ENCODE peak calls at places on chromosome 18, in ten cellular contexts. One of them, this sample, is unnamed.
A peak's percentile ranks its signal among the peaks of the same experiment; 100 is the strongest.

GRCh38 chr18:23220355-23220754 is 85.1 kb downstream of the CABLES1 start:
- DNase-seq in NCI-H2081: no peak
- DNase-seq in AG04449: no peak
- DNase-seq in hypothalamus: no peak
- DNase-seq in body of pancreas: no peak
- DNase-seq in stimulated activated CD4-positive, alpha-beta T cell treated with anti-CD3 and anti-CD28 coated beads, Interleukin-4, amount 100 ng/mL, for 48 hours: no peak
- DNase-seq in RWPE2: no peak
- DNase-seq in neural crest cell: no peak
- DNase-seq in HEK293T: no peak
- DNase-seq in AG08395: no peak
- DNase-seq in this sample: no peak

GRCh38 chr18:57789759-57790158 is 13.4 kb downstream of the ATP8B1 start:
- DNase-seq in NCI-H2081: no peak
- DNase-seq in AG04449: no peak
- DNase-seq in hypothalamus: no peak
- DNase-seq in body of pancreas: no peak
- DNase-seq in stimulated activated CD4-positive, alpha-beta T cell treated with anti-CD3 and anti-CD28 coated beads, Interleukin-4, amount 100 ng/mL, for 48 hours: no peak
- DNase-seq in RWPE2: no peak
- DNase-seq in neural crest cell: no peak
- DNase-seq in HEK293T: no peak
- DNase-seq in AG08395: no peak
- DNase-seq in this sample: no peak

GRCh38 chr18:11411021-11411420 is 198.4 kb upstream of the SLC35G4 start:
- DNase-seq in NCI-H2081: no peak
- DNase-seq in AG04449: peak; percentile 65
- DNase-seq in hypothalamus: no peak
- DNase-seq in body of pancreas: no peak
- DNase-seq in stimulated activated CD4-positive, alpha-beta T cell treated with anti-CD3 and anti-CD28 coated beads, Interleukin-4, amount 100 ng/mL, for 48 hours: no peak
- DNase-seq in RWPE2: no peak
- DNase-seq in neural crest cell: no peak
- DNase-seq in HEK293T: no peak
- DNase-seq in AG08395: peak; percentile 40
- DNase-seq in this sample: no peak

GRCh38 chr18:63454497-63454896 is 22.3 kb upstream of the SERPINB5 start:
- DNase-seq in NCI-H2081: no peak
- DNase-seq in AG04449: no peak
- DNase-seq in hypothalamus: no peak
- DNase-seq in body of pancreas: no peak
- DNase-seq in stimulated activated CD4-positive, alpha-beta T cell treated with anti-CD3 and anti-CD28 coated beads, Interleukin-4, amount 100 ng/mL, for 48 hours: no peak
- DNase-seq in RWPE2: peak; percentile 85
- DNase-seq in neural crest cell: no peak
- DNase-seq in HEK293T: no peak
- DNase-seq in AG08395: peak; percentile 24
- DNase-seq in this sample: no peak

GRCh38 chr18:2104620-2105462 is 466.5 kb downstream of the METTL4 start:
- DNase-seq in NCI-H2081: no peak
- DNase-seq in AG04449: no peak
- DNase-seq in hypothalamus: peak; percentile 20
- DNase-seq in body of pancreas: peak; percentile 61
- DNase-seq in stimulated activated CD4-positive, alpha-beta T cell treated with anti-CD3 and anti-CD28 coated beads, Interleukin-4, amount 100 ng/mL, for 48 hours: peak; percentile 16
- DNase-seq in RWPE2: no peak
- DNase-seq in neural crest cell: peak; percentile 37
- DNase-seq in HEK293T: peak; percentile 48
- DNase-seq in AG08395: peak; percentile 60
- DNase-seq in this sample: peak; percentile 86

GRCh38 chr18:9055185-9055584 is 47.3 kb upstream of the NDUFV2 start:
- DNase-seq in NCI-H2081: peak; percentile 9
- DNase-seq in AG04449: peak; percentile 42
- DNase-seq in hypothalamus: no peak
- DNase-seq in body of pancreas: no peak
- DNase-seq in stimulated activated CD4-positive, alpha-beta T cell treated with anti-CD3 and anti-CD28 coated beads, Interleukin-4, amount 100 ng/mL, for 48 hours: no peak
- DNase-seq in RWPE2: no peak
- DNase-seq in neural crest cell: no peak
- DNase-seq in HEK293T: no peak
- DNase-seq in AG08395: peak; percentile 76
- DNase-seq in this sample: no peak

GRCh38 chr18:3794537-3795348 is 344.8 kb downstream of the TGIF1 start:
- DNase-seq in NCI-H2081: peak; percentile 35
- DNase-seq in AG04449: peak; percentile 96
- DNase-seq in hypothalamus: no peak
- DNase-seq in body of pancreas: no peak
- DNase-seq in stimulated activated CD4-positive, alpha-beta T cell treated with anti-CD3 and anti-CD28 coated beads, Interleukin-4, amount 100 ng/mL, for 48 hours: no peak
- DNase-seq in RWPE2: peak; percentile 77
- DNase-seq in neural crest cell: no peak
- DNase-seq in HEK293T: no peak
- DNase-seq in AG08395: peak; percentile 53
- DNase-seq in this sample: no peak

GRCh38 chr18:37551846-37552245 is 13.8 kb downstream of the CELF4 start:
- DNase-seq in NCI-H2081: no peak
- DNase-seq in AG04449: no peak
- DNase-seq in hypothalamus: no peak
- DNase-seq in body of pancreas: no peak
- DNase-seq in stimulated activated CD4-positive, alpha-beta T cell treated with anti-CD3 and anti-CD28 coated beads, Interleukin-4, amount 100 ng/mL, for 48 hours: no peak
- DNase-seq in RWPE2: no peak
- DNase-seq in neural crest cell: no peak
- DNase-seq in HEK293T: no peak
- DNase-seq in AG08395: no peak
- DNase-seq in this sample: no peak

GRCh38 chr18:76145968-76146367 is 349.1 kb downstream of the ZNF516 start:
- DNase-seq in NCI-H2081: peak; percentile 77
- DNase-seq in AG04449: no peak
- DNase-seq in hypothalamus: no peak
- DNase-seq in body of pancreas: no peak
- DNase-seq in stimulated activated CD4-positive, alpha-beta T cell treated with anti-CD3 and anti-CD28 coated beads, Interleukin-4, amount 100 ng/mL, for 48 hours: no peak
- DNase-seq in RWPE2: no peak
- DNase-seq in neural crest cell: no peak
- DNase-seq in HEK293T: no peak
- DNase-seq in AG08395: no peak
- DNase-seq in this sample: no peak

GRCh38 chr18:72652990-72653593 is 109.0 kb upstream of the CBLN2 start:
- DNase-seq in NCI-H2081: peak; percentile 52
- DNase-seq in AG04449: no peak
- DNase-seq in hypothalamus: no peak
- DNase-seq in body of pancreas: peak; percentile 46
- DNase-seq in stimulated activated CD4-positive, alpha-beta T cell treated with anti-CD3 and anti-CD28 coated beads, Interleukin-4, amount 100 ng/mL, for 48 hours: peak; percentile 30
- DNase-seq in RWPE2: no peak
- DNase-seq in neural crest cell: peak; percentile 59
- DNase-seq in HEK293T: peak; percentile 23
- DNase-seq in AG08395: no peak
- DNase-seq in this sample: peak; percentile 85

GRCh38 chr18:57059366-57059765 is 87.5 kb upstream of the BOD1L2 start:
- DNase-seq in NCI-H2081: no peak
- DNase-seq in AG04449: no peak
- DNase-seq in hypothalamus: no peak
- DNase-seq in body of pancreas: no peak
- DNase-seq in stimulated activated CD4-positive, alpha-beta T cell treated with anti-CD3 and anti-CD28 coated beads, Interleukin-4, amount 100 ng/mL, for 48 hours: no peak
- DNase-seq in RWPE2: no peak
- DNase-seq in neural crest cell: no peak
- DNase-seq in HEK293T: no peak
- DNase-seq in AG08395: no peak
- DNase-seq in this sample: no peak

GRCh38 chr18:38427234-38427633 is 861.6 kb upstream of the CELF4 start:
- DNase-seq in NCI-H2081: peak; percentile 64
- DNase-seq in AG04449: no peak
- DNase-seq in hypothalamus: no peak
- DNase-seq in body of pancreas: no peak
- DNase-seq in stimulated activated CD4-positive, alpha-beta T cell treated with anti-CD3 and anti-CD28 coated beads, Interleukin-4, amount 100 ng/mL, for 48 hours: no peak
- DNase-seq in RWPE2: no peak
- DNase-seq in neural crest cell: peak; percentile 1
- DNase-seq in HEK293T: peak; percentile 37
- DNase-seq in AG08395: no peak
- DNase-seq in this sample: peak; percentile 18

GRCh38 chr18:9273221-9273620 is 61.4 kb upstream of the TWSG1 start:
- DNase-seq in NCI-H2081: no peak
- DNase-seq in AG04449: no peak
- DNase-seq in hypothalamus: no peak
- DNase-seq in body of pancreas: no peak
- DNase-seq in stimulated activated CD4-positive, alpha-beta T cell treated with anti-CD3 and anti-CD28 coated beads, Interleukin-4, amount 100 ng/mL, for 48 hours: no peak
- DNase-seq in RWPE2: no peak
- DNase-seq in neural crest cell: no peak
- DNase-seq in HEK293T: no peak
- DNase-seq in AG08395: no peak
- DNase-seq in this sample: no peak

GRCh38 chr18:68847219-68847860 is 49.5 kb downstream of the CCDC102B start:
- DNase-seq in NCI-H2081: peak; percentile 26
- DNase-seq in AG04449: no peak
- DNase-seq in hypothalamus: no peak
- DNase-seq in body of pancreas: no peak
- DNase-seq in stimulated activated CD4-positive, alpha-beta T cell treated with anti-CD3 and anti-CD28 coated beads, Interleukin-4, amount 100 ng/mL, for 48 hours: no peak
- DNase-seq in RWPE2: no peak
- DNase-seq in neural crest cell: no peak
- DNase-seq in HEK293T: no peak
- DNase-seq in AG08395: peak; percentile 4
- DNase-seq in this sample: no peak

GRCh38 chr18:27794527-27794926 is 382.4 kb downstream of the CDH2 start:
- DNase-seq in NCI-H2081: no peak
- DNase-seq in AG04449: no peak
- DNase-seq in hypothalamus: no peak
- DNase-seq in body of pancreas: no peak
- DNase-seq in stimulated activated CD4-positive, alpha-beta T cell treated with anti-CD3 and anti-CD28 coated beads, Interleukin-4, amount 100 ng/mL, for 48 hours: no peak
- DNase-seq in RWPE2: no peak
- DNase-seq in neural crest cell: no peak
- DNase-seq in HEK293T: no peak
- DNase-seq in AG08395: no peak
- DNase-seq in this sample: no peak

GRCh38 chr18:57915848-57916596 is 112.9 kb upstream of the ATP8B1 start:
- DNase-seq in NCI-H2081: no peak
- DNase-seq in AG04449: no peak
- DNase-seq in hypothalamus: peak; percentile 62
- DNase-seq in body of pancreas: no peak
- DNase-seq in stimulated activated CD4-positive, alpha-beta T cell treated with anti-CD3 and anti-CD28 coated beads, Interleukin-4, amount 100 ng/mL, for 48 hours: peak; percentile 3
- DNase-seq in RWPE2: no peak
- DNase-seq in neural crest cell: peak; percentile 2
- DNase-seq in HEK293T: no peak
- DNase-seq in AG08395: no peak
- DNase-seq in this sample: no peak

GRCh38 chr18:48161201-48161910 is 230.9 kb upstream of the SMAD2 start:
- DNase-seq in NCI-H2081: no peak
- DNase-seq in AG04449: no peak
- DNase-seq in hypothalamus: peak; percentile 80
- DNase-seq in body of pancreas: peak; percentile 79
- DNase-seq in stimulated activated CD4-positive, alpha-beta T cell treated with anti-CD3 and anti-CD28 coated beads, Interleukin-4, amount 100 ng/mL, for 48 hours: peak; percentile 38
- DNase-seq in RWPE2: peak; percentile 80
- DNase-seq in neural crest cell: peak; percentile 79
- DNase-seq in HEK293T: peak; percentile 81
- DNase-seq in AG08395: peak; percentile 88
- DNase-seq in this sample: peak; percentile 93

GRCh38 chr18:74234326-74235171 is 57.2 kb downstream of the CYB5A start:
- DNase-seq in NCI-H2081: no peak
- DNase-seq in AG04449: no peak
- DNase-seq in hypothalamus: no peak
- DNase-seq in body of pancreas: peak; percentile 73
- DNase-seq in stimulated activated CD4-positive, alpha-beta T cell treated with anti-CD3 and anti-CD28 coated beads, Interleukin-4, amount 100 ng/mL, for 48 hours: no peak
- DNase-seq in RWPE2: no peak
- DNase-seq in neural crest cell: no peak
- DNase-seq in HEK293T: no peak
- DNase-seq in AG08395: peak; percentile 17
- DNase-seq in this sample: peak; percentile 44

GRCh38 chr18:22309191-22309590 is 108.5 kb downstream of the CTAGE1 start:
- DNase-seq in NCI-H2081: no peak
- DNase-seq in AG04449: no peak
- DNase-seq in hypothalamus: no peak
- DNase-seq in body of pancreas: no peak
- DNase-seq in stimulated activated CD4-positive, alpha-beta T cell treated with anti-CD3 and anti-CD28 coated beads, Interleukin-4, amount 100 ng/mL, for 48 hours: no peak
- DNase-seq in RWPE2: no peak
- DNase-seq in neural crest cell: no peak
- DNase-seq in HEK293T: no peak
- DNase-seq in AG08395: peak; percentile 70
- DNase-seq in this sample: no peak

GRCh38 chr18:60936101-60936500 is 397.1 kb upstream of the CDH20 start:
- DNase-seq in NCI-H2081: no peak
- DNase-seq in AG04449: no peak
- DNase-seq in hypothalamus: no peak
- DNase-seq in body of pancreas: no peak
- DNase-seq in stimulated activated CD4-positive, alpha-beta T cell treated with anti-CD3 and anti-CD28 coated beads, Interleukin-4, amount 100 ng/mL, for 48 hours: no peak
- DNase-seq in RWPE2: no peak
- DNase-seq in neural crest cell: no peak
- DNase-seq in HEK293T: no peak
- DNase-seq in AG08395: no peak
- DNase-seq in this sample: no peak

GRCh38 chr18:79690586-79691482 is 11.2 kb downstream of the CTDP1 start:
- DNase-seq in NCI-H2081: no peak
- DNase-seq in AG04449: no peak
- DNase-seq in hypothalamus: no peak
- DNase-seq in body of pancreas: no peak
- DNase-seq in stimulated activated CD4-positive, alpha-beta T cell treated with anti-CD3 and anti-CD28 coated beads, Interleukin-4, amount 100 ng/mL, for 48 hours: no peak
- DNase-seq in RWPE2: no peak
- DNase-seq in neural crest cell: no peak
- DNase-seq in HEK293T: no peak
- DNase-seq in AG08395: no peak
- DNase-seq in this sample: peak; percentile 13

GRCh38 chr18:659597-659996 is 2.1 kb downstream of the TYMS start:
- DNase-seq in NCI-H2081: no peak
- DNase-seq in AG04449: no peak
- DNase-seq in hypothalamus: no peak
- DNase-seq in body of pancreas: no peak
- DNase-seq in stimulated activated CD4-positive, alpha-beta T cell treated with anti-CD3 and anti-CD28 coated beads, Interleukin-4, amount 100 ng/mL, for 48 hours: no peak
- DNase-seq in RWPE2: no peak
- DNase-seq in neural crest cell: no peak
- DNase-seq in HEK293T: no peak
- DNase-seq in AG08395: no peak
- DNase-seq in this sample: no peak

GRCh38 chr18:21300616-21301200 is 58.7 kb downstream of the GREB1L start:
- DNase-seq in NCI-H2081: no peak
- DNase-seq in AG04449: no peak
- DNase-seq in hypothalamus: no peak
- DNase-seq in body of pancreas: no peak
- DNase-seq in stimulated activated CD4-positive, alpha-beta T cell treated with anti-CD3 and anti-CD28 coated beads, Interleukin-4, amount 100 ng/mL, for 48 hours: no peak
- DNase-seq in RWPE2: no peak
- DNase-seq in neural crest cell: no peak
- DNase-seq in HEK293T: no peak
- DNase-seq in AG08395: no peak
- DNase-seq in this sample: no peak

GRCh38 chr18:59874166-59874565 is 25.6 kb upstream of the PMAIP1 start:
- DNase-seq in NCI-H2081: no peak
- DNase-seq in AG04449: peak; percentile 70
- DNase-seq in hypothalamus: no peak
- DNase-seq in body of pancreas: no peak
- DNase-seq in stimulated activated CD4-positive, alpha-beta T cell treated with anti-CD3 and anti-CD28 coated beads, Interleukin-4, amount 100 ng/mL, for 48 hours: no peak
- DNase-seq in RWPE2: no peak
- DNase-seq in neural crest cell: no peak
- DNase-seq in HEK293T: no peak
- DNase-seq in AG08395: peak; percentile 86
- DNase-seq in this sample: no peak

GRCh38 chr18:48492880-48493279 is 46.0 kb upstream of the CTIF start:
- DNase-seq in NCI-H2081: no peak
- DNase-seq in AG04449: no peak
- DNase-seq in hypothalamus: no peak
- DNase-seq in body of pancreas: no peak
- DNase-seq in stimulated activated CD4-positive, alpha-beta T cell treated with anti-CD3 and anti-CD28 coated beads, Interleukin-4, amount 100 ng/mL, for 48 hours: no peak
- DNase-seq in RWPE2: no peak
- DNase-seq in neural crest cell: no peak
- DNase-seq in HEK293T: no peak
- DNase-seq in AG08395: no peak
- DNase-seq in this sample: no peak

GRCh38 chr18:77305676-77306075 is 56.0 kb downstream of the GALR1 start:
- DNase-seq in NCI-H2081: no peak
- DNase-seq in AG04449: no peak
- DNase-seq in hypothalamus: no peak
- DNase-seq in body of pancreas: no peak
- DNase-seq in stimulated activated CD4-positive, alpha-beta T cell treated with anti-CD3 and anti-CD28 coated beads, Interleukin-4, amount 100 ng/mL, for 48 hours: no peak
- DNase-seq in RWPE2: no peak
- DNase-seq in neural crest cell: no peak
- DNase-seq in HEK293T: no peak
- DNase-seq in AG08395: no peak
- DNase-seq in this sample: no peak

GRCh38 chr18:48134609-48135008 is 204.2 kb upstream of the SMAD2 start:
- DNase-seq in NCI-H2081: no peak
- DNase-seq in AG04449: no peak
- DNase-seq in hypothalamus: no peak
- DNase-seq in body of pancreas: no peak
- DNase-seq in stimulated activated CD4-positive, alpha-beta T cell treated with anti-CD3 and anti-CD28 coated beads, Interleukin-4, amount 100 ng/mL, for 48 hours: no peak
- DNase-seq in RWPE2: no peak
- DNase-seq in neural crest cell: no peak
- DNase-seq in HEK293T: no peak
- DNase-seq in AG08395: no peak
- DNase-seq in this sample: no peak

GRCh38 chr18:48531082-48531403 is 7.8 kb upstream of the CTIF start:
- DNase-seq in NCI-H2081: no peak
- DNase-seq in AG04449: no peak
- DNase-seq in hypothalamus: no peak
- DNase-seq in body of pancreas: no peak
- DNase-seq in stimulated activated CD4-positive, alpha-beta T cell treated with anti-CD3 and anti-CD28 coated beads, Interleukin-4, amount 100 ng/mL, for 48 hours: no peak
- DNase-seq in RWPE2: no peak
- DNase-seq in neural crest cell: no peak
- DNase-seq in HEK293T: no peak
- DNase-seq in AG08395: no peak
- DNase-seq in this sample: no peak

This sample was measured in testis.